ENCODE peak calls at places on chromosomes 1 and 21, in six cellular contexts. One of them, this sample, is unnamed.

GRCh38 chr1:215474940-215475339 is 92.2 kb upstream of the KCTD3 start:
- DNase-seq in fibroblast of the aortic adventitia: no peak
- DNase-seq in lower lobe of right lung: no peak
- DNase-seq in kidney: no peak
- DNase-seq in GM06990: no peak
- DNase-seq in brain microvascular endothelial cell: no peak
- DNase-seq in this sample: no peak

GRCh38 chr1:55311057-55311631 is 96.0 kb upstream of the USP24 start:
- DNase-seq in fibroblast of the aortic adventitia: peak
- DNase-seq in lower lobe of right lung: no peak
- DNase-seq in kidney: no peak
- DNase-seq in GM06990: no peak
- DNase-seq in brain microvascular endothelial cell: no peak
- DNase-seq in this sample: peak

GRCh38 chr1:159799446-159799985 is 2.6 kb upstream of the FCRL6 start:
- DNase-seq in fibroblast of the aortic adventitia: no peak
- DNase-seq in lower lobe of right lung: no peak
- DNase-seq in kidney: no peak
- DNase-seq in GM06990: no peak
- DNase-seq in brain microvascular endothelial cell: no peak
- DNase-seq in this sample: no peak

GRCh38 chr21:14115646-14116045 is 95.1 kb downstream of the LIPI start:
- DNase-seq in fibroblast of the aortic adventitia: no peak
- DNase-seq in lower lobe of right lung: no peak
- DNase-seq in kidney: no peak
- DNase-seq in GM06990: no peak
- DNase-seq in brain microvascular endothelial cell: no peak
- DNase-seq in this sample: no peak

GRCh38 chr1:112507896-112508241 is 896 bp upstream of the WNT2B start:
- DNase-seq in fibroblast of the aortic adventitia: no peak
- DNase-seq in lower lobe of right lung: no peak
- DNase-seq in kidney: no peak
- DNase-seq in GM06990: no peak
- DNase-seq in brain microvascular endothelial cell: no peak
- DNase-seq in this sample: no peak

GRCh38 chr21:41482321-41482720 is 25.6 kb downstream of the TMPRSS2 start:
- DNase-seq in fibroblast of the aortic adventitia: peak
- DNase-seq in lower lobe of right lung: no peak
- DNase-seq in kidney: no peak
- DNase-seq in GM06990: no peak
- DNase-seq in brain microvascular endothelial cell: peak
- DNase-seq in this sample: no peak

GRCh38 chr1:231626535-231626950 is at the start of gene DISC1:
- DNase-seq in fibroblast of the aortic adventitia: peak
- DNase-seq in lower lobe of right lung: peak
- DNase-seq in kidney: peak
- DNase-seq in GM06990: peak
- DNase-seq in brain microvascular endothelial cell: peak
- DNase-seq in this sample: peak

GRCh38 chr1:160641323-160642280 is 5.2 kb downstream of the SLAMF1 start:
- DNase-seq in fibroblast of the aortic adventitia: no peak
- DNase-seq in lower lobe of right lung: no peak
- DNase-seq in kidney: no peak
- DNase-seq in GM06990: no peak
- DNase-seq in brain microvascular endothelial cell: no peak
- DNase-seq in this sample: no peak

GRCh38 chr1:200253774-200254495 is 155.9 kb downstream of the ZNF281 start:
- DNase-seq in fibroblast of the aortic adventitia: no peak
- DNase-seq in lower lobe of right lung: no peak
- DNase-seq in kidney: no peak
- DNase-seq in GM06990: peak
- DNase-seq in brain microvascular endothelial cell: no peak
- DNase-seq in this sample: no peak

GRCh38 chr1:156948708-156949107 is 28.3 kb downstream of the LRRC71 start:
- DNase-seq in fibroblast of the aortic adventitia: no peak
- DNase-seq in lower lobe of right lung: no peak
- DNase-seq in kidney: no peak
- DNase-seq in GM06990: no peak
- DNase-seq in brain microvascular endothelial cell: no peak
- DNase-seq in this sample: no peak

GRCh38 chr1:98385691-98386090 is 275.8 kb upstream of the SNX7 start:
- DNase-seq in fibroblast of the aortic adventitia: no peak
- DNase-seq in lower lobe of right lung: no peak
- DNase-seq in kidney: no peak
- DNase-seq in GM06990: no peak
- DNase-seq in brain microvascular endothelial cell: no peak
- DNase-seq in this sample: no peak

GRCh38 chr1:56056438-56057312 is 522.7 kb downstream of the PLPP3 start:
- DNase-seq in fibroblast of the aortic adventitia: peak
- DNase-seq in lower lobe of right lung: no peak
- DNase-seq in kidney: no peak
- DNase-seq in GM06990: no peak
- DNase-seq in brain microvascular endothelial cell: peak
- DNase-seq in this sample: peak

GRCh38 chr1:18407166-18408045 is 73.3 kb upstream of the KLHDC7A start:
- DNase-seq in fibroblast of the aortic adventitia: no peak
- DNase-seq in lower lobe of right lung: no peak
- DNase-seq in kidney: no peak
- DNase-seq in GM06990: no peak
- DNase-seq in brain microvascular endothelial cell: no peak
- DNase-seq in this sample: no peak

GRCh38 chr1:204188959-204189639 is 7.2 kb downstream of the KISS1 start:
- DNase-seq in fibroblast of the aortic adventitia: no peak
- DNase-seq in lower lobe of right lung: no peak
- DNase-seq in kidney: no peak
- DNase-seq in GM06990: no peak
- DNase-seq in brain microvascular endothelial cell: no peak
- DNase-seq in this sample: no peak

GRCh38 chr1:1411626-1412025 is 4.5 kb upstream of the MRPL20 start:
- DNase-seq in fibroblast of the aortic adventitia: no peak
- DNase-seq in lower lobe of right lung: no peak
- DNase-seq in kidney: peak
- DNase-seq in GM06990: no peak
- DNase-seq in brain microvascular endothelial cell: no peak
- DNase-seq in this sample: no peak

GRCh38 chr1:59557549-59557885 is 257.2 kb upstream of the HOOK1 start:
- DNase-seq in fibroblast of the aortic adventitia: no peak
- DNase-seq in lower lobe of right lung: no peak
- DNase-seq in kidney: no peak
- DNase-seq in GM06990: no peak
- DNase-seq in brain microvascular endothelial cell: no peak
- DNase-seq in this sample: no peak

GRCh38 chr1:170162385-170163226 is 16.8 kb downstream of the NTMT2 start:
- DNase-seq in fibroblast of the aortic adventitia: peak
- DNase-seq in lower lobe of right lung: no peak
- DNase-seq in kidney: no peak
- DNase-seq in GM06990: no peak
- DNase-seq in brain microvascular endothelial cell: peak
- DNase-seq in this sample: peak

GRCh38 chr1:209927466-209927865 is 10.6 kb upstream of the SYT14 start:
- DNase-seq in fibroblast of the aortic adventitia: no peak
- DNase-seq in lower lobe of right lung: no peak
- DNase-seq in kidney: no peak
- DNase-seq in GM06990: no peak
- DNase-seq in brain microvascular endothelial cell: no peak
- DNase-seq in this sample: no peak

GRCh38 chr1:30662291-30662840 is 61.0 kb downstream of the MATN1 start:
- DNase-seq in fibroblast of the aortic adventitia: no peak
- DNase-seq in lower lobe of right lung: no peak
- DNase-seq in kidney: peak
- DNase-seq in GM06990: no peak
- DNase-seq in brain microvascular endothelial cell: no peak
- DNase-seq in this sample: no peak

GRCh38 chr1:206916000-206916709 is 5.6 kb downstream of the FCMR start:
- DNase-seq in fibroblast of the aortic adventitia: no peak
- DNase-seq in lower lobe of right lung: no peak
- DNase-seq in kidney: peak
- DNase-seq in GM06990: no peak
- DNase-seq in brain microvascular endothelial cell: no peak
- DNase-seq in this sample: no peak

GRCh38 chr1:6535214-6535613 is 19.1 kb downstream of the NOL9 start:
- DNase-seq in fibroblast of the aortic adventitia: no peak
- DNase-seq in lower lobe of right lung: peak
- DNase-seq in kidney: peak
- DNase-seq in GM06990: no peak
- DNase-seq in brain microvascular endothelial cell: no peak
- DNase-seq in this sample: no peak

GRCh38 chr1:9758559-9759121 is 65.1 kb downstream of the CLSTN1 start:
- DNase-seq in fibroblast of the aortic adventitia: no peak
- DNase-seq in lower lobe of right lung: no peak
- DNase-seq in kidney: no peak
- DNase-seq in GM06990: no peak
- DNase-seq in brain microvascular endothelial cell: no peak
- DNase-seq in this sample: no peak
- H3K4me3 ChIP-seq in fibroblast of the aortic adventitia: no peak
- H3K4me3 ChIP-seq in lower lobe of right lung: no peak
- H3K4me3 ChIP-seq in kidney: no peak
- H3K4me3 ChIP-seq in GM06990: no peak
- H3K4me3 ChIP-seq in brain microvascular endothelial cell: no peak
- H3K4me3 ChIP-seq in this sample: no peak

GRCh38 chr1:155052412-155053400 is 1.6 kb downstream of the ADAM15 start:
- DNase-seq in fibroblast of the aortic adventitia: no peak
- DNase-seq in lower lobe of right lung: no peak
- DNase-seq in kidney: peak
- DNase-seq in GM06990: no peak
- DNase-seq in brain microvascular endothelial cell: no peak
- DNase-seq in this sample: no peak
- TF ChIP-seq CTCF in fibroblast of the aortic adventitia: peak
- TF ChIP-seq CTCF in lower lobe of right lung: peak
- TF ChIP-seq CTCF in kidney: no peak
- TF ChIP-seq CTCF in GM06990: peak
- TF ChIP-seq CTCF in brain microvascular endothelial cell: peak
- TF ChIP-seq CTCF in this sample: peak

GRCh38 chr1:153389394-153389793 is 1.5 kb downstream of the S100A8 start:
- DNase-seq in fibroblast of the aortic adventitia: no peak
- DNase-seq in lower lobe of right lung: no peak
- DNase-seq in kidney: no peak
- DNase-seq in GM06990: no peak
- DNase-seq in brain microvascular endothelial cell: no peak
- DNase-seq in this sample: no peak
- H3K4me3 ChIP-seq in fibroblast of the aortic adventitia: no peak
- H3K4me3 ChIP-seq in lower lobe of right lung: no peak
- H3K4me3 ChIP-seq in kidney: no peak
- H3K4me3 ChIP-seq in GM06990: no peak
- H3K4me3 ChIP-seq in brain microvascular endothelial cell: no peak
- H3K4me3 ChIP-seq in this sample: no peak

GRCh38 chr1:96886474-96886873 is 164.9 kb downstream of the PTBP2 start:
- DNase-seq in fibroblast of the aortic adventitia: no peak
- DNase-seq in lower lobe of right lung: no peak
- DNase-seq in kidney: no peak
- DNase-seq in GM06990: no peak
- DNase-seq in brain microvascular endothelial cell: no peak
- DNase-seq in this sample: no peak
- TF ChIP-seq CTCF in fibroblast of the aortic adventitia: no peak
- TF ChIP-seq CTCF in lower lobe of right lung: no peak
- TF ChIP-seq CTCF in kidney: no peak
- TF ChIP-seq CTCF in GM06990: no peak
- TF ChIP-seq CTCF in brain microvascular endothelial cell: no peak
- TF ChIP-seq CTCF in this sample: no peak

GRCh38 chr1:15432327-15432726 is 5.9 kb upstream of the CTRC start:
- DNase-seq in fibroblast of the aortic adventitia: no peak
- DNase-seq in lower lobe of right lung: no peak
- DNase-seq in kidney: no peak
- DNase-seq in GM06990: no peak
- DNase-seq in brain microvascular endothelial cell: no peak
- DNase-seq in this sample: no peak

GRCh38 chr1:15439325-15439724 is 1.1 kb downstream of the CTRC start:
- DNase-seq in fibroblast of the aortic adventitia: no peak
- DNase-seq in lower lobe of right lung: no peak
- DNase-seq in kidney: no peak
- DNase-seq in GM06990: no peak
- DNase-seq in brain microvascular endothelial cell: no peak
- DNase-seq in this sample: no peak

GRCh38 chr1:15436881-15437449 is 1.3 kb upstream of the CTRC start:
- DNase-seq in fibroblast of the aortic adventitia: no peak
- DNase-seq in lower lobe of right lung: no peak
- DNase-seq in kidney: no peak
- DNase-seq in GM06990: no peak
- DNase-seq in brain microvascular endothelial cell: no peak
- DNase-seq in this sample: no peak

GRCh38 chr1:15433471-15433870 is 4.8 kb upstream of the CTRC start:
- DNase-seq in fibroblast of the aortic adventitia: no peak
- DNase-seq in lower lobe of right lung: no peak
- DNase-seq in kidney: no peak
- DNase-seq in GM06990: no peak
- DNase-seq in brain microvascular endothelial cell: no peak
- DNase-seq in this sample: no peak

DNA sequence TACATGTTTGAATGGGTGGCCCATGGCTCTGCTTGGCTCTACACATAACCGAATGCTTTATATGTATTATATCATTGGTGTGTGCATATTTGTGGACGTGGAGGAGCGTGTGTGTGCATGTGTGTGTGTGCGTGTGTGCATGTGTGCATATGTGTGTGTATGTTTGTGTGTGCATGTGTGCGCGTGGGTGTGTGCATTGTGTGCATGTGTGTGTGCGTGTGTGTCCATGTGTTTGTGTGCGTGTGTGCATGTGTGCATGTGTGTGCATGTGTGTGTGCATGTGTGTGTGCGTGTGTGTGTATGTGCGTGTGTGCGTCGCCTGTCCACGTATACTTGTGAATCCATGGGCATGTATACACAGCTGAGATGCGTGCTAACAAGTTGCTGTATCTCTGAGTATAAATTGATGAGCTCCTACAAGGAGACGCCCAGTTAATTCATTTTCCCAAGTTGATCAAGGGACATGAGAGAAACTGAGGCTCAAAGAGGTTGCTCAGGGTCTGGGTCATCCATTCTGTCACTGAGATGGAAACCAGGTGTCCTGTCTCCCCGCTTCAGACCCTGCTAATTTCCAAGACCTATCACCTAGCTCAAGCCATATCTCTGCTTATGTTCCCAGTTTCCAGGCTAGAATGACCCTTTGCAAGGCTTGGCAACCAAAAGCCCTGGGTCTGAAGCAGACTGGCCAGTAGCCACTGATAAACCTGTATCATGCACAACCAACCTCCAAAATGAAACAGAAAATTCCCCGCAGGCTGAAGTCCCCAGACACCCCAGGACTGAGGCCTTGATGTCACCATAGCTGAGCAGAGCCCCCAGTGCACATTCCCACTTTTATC is 2.8 kb upstream of the CTRC start:
- DNase-seq in fibroblast of the aortic adventitia: no peak
- DNase-seq in lower lobe of right lung: no peak
- DNase-seq in kidney: no peak
- DNase-seq in GM06990: no peak
- DNase-seq in brain microvascular endothelial cell: no peak
- DNase-seq in this sample: no peak
- H3K4me3 ChIP-seq in fibroblast of the aortic adventitia: no peak
- H3K4me3 ChIP-seq in lower lobe of right lung: no peak
- H3K4me3 ChIP-seq in kidney: no peak
- H3K4me3 ChIP-seq in GM06990: no peak
- H3K4me3 ChIP-seq in brain microvascular endothelial cell: no peak
- H3K4me3 ChIP-seq in this sample: no peak